ENCODE peak calls at places on chromosomes 12 and 14, in four cellular contexts. One of them, this sample, is unnamed.

GRCh38 chr14:99609245-99610117 is 5.5 kb upstream of the CCDC85C start:
- DNase-seq in mesothelial cell of epicardium: no peak
- DNase-seq in left colon: no peak
- DNase-seq in EH: peak; percentile 50
- DNase-seq in this sample: no peak

GRCh38 chr12:57881035-57881973 is 34.8 kb upstream of the CTDSP2 start:
- DNase-seq in mesothelial cell of epicardium: no peak
- DNase-seq in left colon: no peak
- DNase-seq in EH: peak; percentile 88
- DNase-seq in this sample: no peak

GRCh38 chr12:106898001-106898966 is 57.4 kb upstream of the TMEM263 start:
- DNase-seq in mesothelial cell of epicardium: no peak
- DNase-seq in left colon: peak; percentile 40
- DNase-seq in EH: no peak
- DNase-seq in this sample: no peak

GRCh38 chr12:32811686-32812392 is 56.1 kb upstream of the YARS2 start:
- DNase-seq in mesothelial cell of epicardium: no peak
- DNase-seq in left colon: no peak
- DNase-seq in EH: no peak
- DNase-seq in this sample: no peak

GRCh38 chr14:76918176-76918750 is 92.1 kb downstream of the LRRC74A start:
- DNase-seq in mesothelial cell of epicardium: no peak
- DNase-seq in left colon: peak; percentile 42
- DNase-seq in EH: peak; percentile 92
- DNase-seq in this sample: peak; percentile 29

GRCh38 chr14:77022219-77022852 is 6.2 kb downstream of the IRF2BPL start:
- DNase-seq in mesothelial cell of epicardium: no peak
- DNase-seq in left colon: peak; percentile 60
- DNase-seq in EH: no peak
- DNase-seq in this sample: no peak

GRCh38 chr12:131000000-131000486 is 46.3 kb downstream of the ADGRD1 start:
- DNase-seq in mesothelial cell of epicardium: no peak
- DNase-seq in left colon: no peak
- DNase-seq in EH: no peak
- DNase-seq in this sample: no peak

GRCh38 chr14:67680941-67681340 is 6.5 kb upstream of the VTI1B start:
- DNase-seq in mesothelial cell of epicardium: no peak
- DNase-seq in left colon: no peak
- DNase-seq in EH: no peak
- DNase-seq in this sample: no peak

GRCh38 chr14:64423987-64424386 is 35.8 kb downstream of the MTHFD1 start:
- DNase-seq in mesothelial cell of epicardium: no peak
- DNase-seq in left colon: no peak
- DNase-seq in EH: peak; percentile 46
- DNase-seq in this sample: no peak

GRCh38 chr12:129212221-129212630 is 358.9 kb downstream of the GLT1D1 start:
- DNase-seq in mesothelial cell of epicardium: no peak
- DNase-seq in left colon: no peak
- DNase-seq in EH: no peak
- DNase-seq in this sample: no peak

GRCh38 chr14:31879661-31880348 is 197.3 kb upstream of the ARHGAP5 start:
- DNase-seq in mesothelial cell of epicardium: no peak
- DNase-seq in left colon: no peak
- DNase-seq in EH: no peak
- DNase-seq in this sample: no peak

GRCh38 chr12:111506260-111506659 is 92.9 kb downstream of the ATXN2 start:
- DNase-seq in mesothelial cell of epicardium: no peak
- DNase-seq in left colon: no peak
- DNase-seq in EH: no peak
- DNase-seq in this sample: no peak